ENCODE peak calls at places on chromosomes 6 and 20, in four cellular contexts. N is IMR-90; R is CD8-positive, alpha-beta T cell; M is transverse colon. S is an unnamed sample.

GRCh38 chr20:19121463-19121862 is 91.0 kb upstream of the SLC24A3 start:
- DNase-seq in R (no peak), M (peak; percentile 45), N (no peak), S (no peak)

GRCh38 chr20:57395111-57395959 is 4.1 kb downstream of the RBM38 start:
- DNase-seq in N (peak; percentile 53), R (no peak), M (peak; percentile 38), S (no peak)

GRCh38 chr6:50843842-50844241 is 25.2 kb downstream of the TFAP2B start:
- DNase-seq in M (no peak), N (no peak), R (no peak), S (no peak)

GRCh38 chr6:286681-287499 is 5.4 kb upstream of the DUSP22 start:
- DNase-seq in M (no peak), R (no peak), N (no peak), S (no peak)

GRCh38 chr6:44111434-44112417 is 15.5 kb downstream of the MRPL14 start:
- DNase-seq in R (no peak), M (no peak), N (no peak), S (no peak)

GRCh38 chr6:90284236-90284744 is 12.4 kb downstream of the BACH2 start:
- DNase-seq in R (no peak), N (peak; percentile 95), M (no peak), S (peak; percentile 40)

GRCh38 chr6:40714576-40715500 is 127.7 kb upstream of the LRFN2 start:
- DNase-seq in N (no peak), R (no peak), M (peak; percentile 50), S (no peak)

GRCh38 chr20:51426879-51427624 is 115.5 kb downstream of the NFATC2 start:
- DNase-seq in R (no peak), M (no peak), N (no peak), S (no peak)

GRCh38 chr6:88008821-88009220 is 38.8 kb upstream of the SPACA1 start:
- DNase-seq in R (no peak), M (no peak), N (no peak), S (no peak)

GRCh38 chr6:148746363-148747144 is at the start of gene UST:
- DNase-seq in M (peak; percentile 67), R (peak; percentile 72), N (peak; percentile 95), S (peak; percentile 79)

DNA sequence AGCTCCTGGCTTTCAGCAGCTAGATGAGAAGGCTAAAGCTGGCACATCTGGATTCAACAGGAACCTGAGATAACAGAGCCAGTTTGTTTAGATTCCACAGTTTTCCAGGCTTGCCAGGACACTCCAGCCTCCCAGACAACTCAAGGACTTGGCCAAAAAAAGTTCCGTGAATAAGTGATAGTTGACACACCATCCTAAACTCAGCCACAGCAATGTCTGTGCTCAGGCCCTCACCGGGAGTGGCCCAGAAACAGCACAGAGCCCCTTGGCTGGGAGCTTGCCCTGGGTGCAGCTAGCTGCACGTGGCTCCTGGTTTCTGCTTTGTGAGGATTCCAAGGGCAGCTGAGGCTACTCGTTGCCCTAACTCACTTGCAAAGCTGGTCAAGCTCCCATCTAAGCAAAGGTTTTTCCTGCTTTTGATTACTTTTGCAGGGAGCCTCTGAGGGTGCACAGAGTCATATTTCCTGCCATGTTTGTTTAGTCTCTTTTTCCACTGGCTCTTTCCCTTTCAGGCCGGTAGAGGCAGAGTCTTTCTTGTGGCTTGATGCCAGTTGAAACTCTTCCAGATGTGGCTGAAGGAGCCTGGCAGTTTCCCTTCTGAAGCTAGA is 118.3 kb upstream of the ECI2 start:
- DNase-seq in M (no peak), R (no peak), N (peak; percentile 83), S (no peak)
- TF ChIP-seq CTCF in M (no peak), R (no peak), N (peak; percentile 69), S (peak; percentile 65)

GRCh38 chr6:46296586-46296985 is 125.8 kb upstream of the ENPP5 start:
- DNase-seq in N (no peak), M (no peak), R (no peak), S (no peak)

GRCh38 chr6:46291880-46292279 is 121.1 kb upstream of the ENPP5 start:
- DNase-seq in M (no peak), N (no peak), R (no peak), S (no peak)

GRCh38 chr6:46290435-46290834 is 119.7 kb upstream of the ENPP5 start:
- DNase-seq in M (no peak), N (no peak), R (no peak), S (no peak)

GRCh38 chr6:46290916-46291633 is 120.3 kb upstream of the ENPP5 start:
- DNase-seq in R (no peak), M (no peak), N (no peak), S (no peak)

DNA sequence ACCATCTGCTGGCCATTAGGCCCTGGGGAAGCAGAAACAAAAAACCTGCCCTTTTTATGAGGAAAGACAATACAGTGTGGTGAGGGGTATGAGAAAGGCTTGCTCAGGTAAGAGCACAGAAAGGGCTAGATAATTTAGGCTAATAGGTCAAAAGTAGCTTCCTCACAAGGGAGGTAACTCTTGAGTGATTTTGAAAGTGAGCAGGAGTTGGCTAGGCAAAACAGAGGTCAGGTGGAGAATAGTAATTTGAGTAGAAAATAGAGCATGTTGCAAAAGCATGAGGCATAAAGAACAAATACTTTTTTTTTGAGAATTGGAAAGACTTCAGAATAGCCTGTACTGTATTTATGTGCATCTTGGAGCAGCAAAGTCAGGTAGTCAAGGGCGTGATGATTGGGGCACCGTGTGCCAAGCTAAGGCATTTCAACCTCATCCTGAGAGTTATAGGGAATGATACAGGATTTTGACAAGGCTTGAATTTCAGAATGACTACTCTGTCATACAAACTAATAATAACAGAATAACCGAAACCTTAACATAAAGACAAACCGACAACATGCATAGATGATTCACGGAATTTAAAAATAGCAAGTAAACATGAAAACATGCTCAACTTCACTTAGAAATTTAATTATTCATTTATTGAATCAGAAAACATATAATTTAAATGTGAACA is 123.0 kb upstream of the ENPP5 start:
- DNase-seq in R (no peak), M (no peak), N (no peak), S (no peak)
- H3K4me3 ChIP-seq in R (no peak overlapping the region), M (no peak overlapping the region), N (no peak overlapping the region), S (no peak overlapping the region)

GRCh38 chr6:28732052-28732451 is 191.7 kb downstream of the TRIM27 start:
- DNase-seq in R (no peak), M (no peak), N (no peak), S (no peak)

GRCh38 chr6:28727559-28728211 is 196.1 kb downstream of the TRIM27 start:
- DNase-seq in M (no peak), R (no peak), N (no peak), S (no peak)

GRCh38 chr6:28726569-28727309 is 197.0 kb downstream of the TRIM27 start:
- DNase-seq in M (no peak), N (no peak), R (no peak), S (no peak)

GRCh38 chr6:28725890-28726348 is 197.9 kb downstream of the TRIM27 start:
- DNase-seq in N (peak; percentile 35), M (no peak), R (no peak), S (no peak)

GRCh38 chr6:28729501-28730402 is 194.0 kb downstream of the TRIM27 start:
- DNase-seq in R (no peak), M (no peak), N (no peak), S (no peak)
- H3K27me3 ChIP-seq in R (peaks cover 22% of the 10 kb centered on the region), M (peaks cover 97% of the 10 kb centered on the region), N (peaks cover 11% of the 10 kb centered on the region), S (peaks cover 15% of the 10 kb centered on the region)

DNA sequence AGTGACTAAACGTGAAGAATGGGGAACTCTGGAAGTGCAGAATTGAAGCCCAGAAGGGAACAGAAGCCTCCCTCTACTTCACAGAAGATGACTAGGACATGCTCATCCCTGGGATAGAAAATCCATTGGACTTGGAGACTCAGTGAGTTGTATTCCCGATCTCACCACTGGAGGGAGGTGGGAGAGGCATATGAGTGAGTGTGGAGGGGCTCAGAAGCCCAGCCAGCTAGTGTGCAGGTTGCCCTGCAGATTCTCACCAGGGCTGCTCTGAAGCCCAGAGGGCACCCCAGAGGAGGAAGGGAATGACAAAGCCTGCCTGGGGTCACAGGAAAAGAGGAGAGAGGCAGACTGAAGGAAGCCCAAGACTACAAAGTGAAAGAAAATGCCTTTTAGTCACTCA is 42.1 kb upstream of the HLA-E start:
- DNase-seq in M (no peak), R (no peak), N (peak; percentile 8), S (no peak)
- TF ChIP-seq CTCF in M (no peak), R (no peak), N (peak; percentile 7), S (peak; percentile 42)

S was measured in BJ.